ENCODE peak calls at places on chromosome 1, in six cellular contexts. F, O, N, C, Z and E are unnamed samples.

GRCh38 chr1:2402420-2402819 is 9.9 kb downstream of the PEX10 start:
- DNase-seq in F (no peak), O (no peak), N (no peak), C (no peak), Z (no peak), E (no peak)

GRCh38 chr1:209537336-209538114 is 46.0 kb upstream of the CAMK1G start:
- DNase-seq in F (no peak), O (no peak), N (no peak), C (no peak), Z (no peak), E (no peak)

GRCh38 chr1:2350486-2350885 is 40.9 kb downstream of the MORN1 start:
- DNase-seq in F (no peak), O (no peak), N (no peak), C (no peak), Z (no peak), E (no peak)

GRCh38 chr1:159222987-159223386 is 18.3 kb downstream of the ACKR1 start:
- DNase-seq in F (no peak), O (no peak), N (no peak), C (no peak), Z (no peak), E (no peak)

GRCh38 chr1:207713529-207713928 is 38.3 kb upstream of the CD46 start:
- DNase-seq in F (no peak), O (no peak), N (no peak), C (no peak), Z (no peak), E (no peak)

GRCh38 chr1:17684810-17685209 is 70.3 kb upstream of the ACTL8 start:
- DNase-seq in F (no peak), O (no peak), N (no peak), C (no peak), Z (no peak), E (no peak)

GRCh38 chr1:81808760-81809159 is 8.0 kb downstream of the ADGRL2 start:
- DNase-seq in F (no peak), O (no peak), N (no peak), C (no peak), Z (no peak), E (no peak)

GRCh38 chr1:229224308-229224707 is 46.6 kb upstream of the RAB4A start:
- DNase-seq in F (no peak), O (no peak), N (no peak), C (no peak), Z (no peak), E (no peak)

GRCh38 chr1:47711211-47711847 is 273.5 kb downstream of the FOXD2 start:
- DNase-seq in F (no peak), O (no peak), N (no peak), C (no peak), Z (no peak), E (no peak)

GRCh38 chr1:171480035-171480434 is 5.3 kb upstream of the PRRC2C start:
- DNase-seq in F (no peak), O (no peak), N (no peak), C (no peak), Z (no peak), E (no peak)

GRCh38 chr1:236728752-236729151 is 42.5 kb downstream of the ACTN2 start:
- DNase-seq in F (no peak), O (no peak), N (no peak), C (no peak), Z (no peak), E (no peak)

GRCh38 chr1:169426174-169426716 is 1.0 kb downstream of the CCDC181 start:
- DNase-seq in F (no peak), O (no peak), N (no peak), C (no peak), Z (no peak), E (no peak)

GRCh38 chr1:24475700-24476099 is 26.9 kb upstream of the RCAN3 start:
- DNase-seq in F (no peak), O (no peak), N (no peak), C (peak), Z (no peak), E (no peak)

GRCh38 chr1:219417610-219418009 is 195.3 kb downstream of the ZC3H11B start:
- DNase-seq in F (no peak), O (no peak), N (no peak), C (no peak), Z (peak), E (no peak)

GRCh38 chr1:50332941-50333594 is 90.2 kb downstream of the DMRTA2 start:
- DNase-seq in F (no peak), O (peak), N (peak), C (no peak), Z (peak), E (peak)

GRCh38 chr1:117166076-117166475 is 44.5 kb upstream of the TRIM45 start:
- DNase-seq in F (no peak), O (no peak), N (no peak), C (no peak), Z (no peak), E (no peak)